ENCODE peak calls at places on chromosomes 3 and 15, in seven cellular contexts. D, F, U, W, O, S and A are unnamed samples.

GRCh38 chr3:104102386-104102785 is 1264.3 kb upstream of the ALCAM start:
- DNase-seq in U (no peak), F (no peak), D (peak; percentile 5), W (peak; percentile 8), S (no peak), O (peak; percentile 35), A (no peak)

GRCh38 chr15:66757521-66757920 is 55.5 kb downstream of the SMAD6 start:
- DNase-seq in U (no peak), D (no peak), W (no peak), O (no peak), F (no peak), S (no peak), A (no peak)

GRCh38 chr15:28133281-28133680 is 34.2 kb upstream of the OCA2 start:
- DNase-seq in S (no peak), W (no peak), D (no peak), F (no peak), U (no peak), O (no peak), A (no peak)

GRCh38 chr3:51696954-51697353 is 9.9 kb upstream of the GRM2 start:
- DNase-seq in W (no peak), S (no peak), O (no peak), F (no peak), U (no peak), D (no peak), A (no peak)

GRCh38 chr3:51943451-51944391 is 1.6 kb downstream of the PARP3 start:
- DNase-seq in F (no peak), S (no peak), U (peak; percentile 26), D (no peak), O (no peak), W (no peak), A (no peak)

GRCh38 chr3:153043729-153044314 is 118.2 kb upstream of the RAP2B start:
- DNase-seq in W (no peak), F (peak; percentile 92), U (no peak), D (no peak), O (no peak), S (no peak), A (no peak)

GRCh38 chr15:39776068-39776467 is 6.6 kb downstream of the FSIP1 start:
- DNase-seq in O (no peak), U (no peak), D (no peak), W (no peak), S (no peak), F (no peak), A (no peak)

GRCh38 chr15:74392402-74392876 is 25.0 kb upstream of the CYP11A1 start:
- DNase-seq in O (peak; percentile 76), S (no peak), W (no peak), D (no peak), U (peak; percentile 53), F (no peak), A (no peak)

GRCh38 chr3:61853912-61854311 is 292.5 kb downstream of the PTPRG start:
- DNase-seq in U (no peak), D (no peak), W (no peak), O (no peak), F (no peak), S (no peak), A (no peak)

GRCh38 chr15:60585743-60586708 is 107.1 kb upstream of the ICE2 start:
- DNase-seq in D (peak; percentile 34), W (peak; percentile 36), F (peak; percentile 48), O (peak; percentile 77), U (peak; percentile 70), S (no peak), A (no peak)

GRCh38 chr15:58631319-58631718 is 118.2 kb downstream of the ADAM10 start:
- DNase-seq in F (no peak), D (no peak), S (no peak), W (no peak), O (no peak), U (no peak), A (no peak)
- H3K27ac ChIP-seq in F (no peak overlapping the region), D (no peak overlapping the region), S (no peak overlapping the region), W (no peak overlapping the region), O (peak overlapping the region; percentile 65), U (no peak overlapping the region), A (no peak overlapping the region)

GRCh38 chr15:101201411-101202174 is 50.3 kb downstream of the CHSY1 start:
- DNase-seq in O (peak; percentile 91), W (peak; percentile 93), F (no peak), D (peak; percentile 93), U (peak; percentile 93), S (peak; percentile 87), A (peak; percentile 78)

GRCh38 chr15:101203029-101203428 is 48.8 kb downstream of the CHSY1 start:
- DNase-seq in U (no peak), F (no peak), D (no peak), S (no peak), W (no peak), O (no peak), A (no peak)

GRCh38 chr15:101204744-101205535 is 46.9 kb downstream of the CHSY1 start:
- DNase-seq in W (no peak), O (no peak), D (no peak), S (no peak), F (no peak), U (no peak), A (no peak)

GRCh38 chr15:101206173-101206572 is 45.7 kb downstream of the CHSY1 start:
- DNase-seq in U (no peak), D (peak; percentile 70), S (no peak), F (no peak), O (no peak), W (no peak), A (no peak)

GRCh38 chr15:101203607-101204006 is 48.2 kb downstream of the CHSY1 start:
- DNase-seq in W (no peak), D (no peak), F (no peak), S (no peak), U (no peak), O (no peak), A (no peak)
- H3K27ac ChIP-seq in W (no peak overlapping the region), D (no peak overlapping the region), F (no peak overlapping the region), S (peak overlapping the region; percentile 3), U (no peak overlapping the region), O (peak overlapping the region; percentile 59), A (no peak overlapping the region)

GRCh38 chr15:48298914-48299313 is 32.3 kb upstream of the DUT start:
- DNase-seq in F (no peak), S (no peak), O (no peak), W (no peak), D (no peak), U (no peak), A (no peak)
- H3K27ac ChIP-seq in F (no peak overlapping the region), S (no peak overlapping the region), O (no peak overlapping the region), W (no peak overlapping the region), D (no peak overlapping the region), U (no peak overlapping the region), A (no peak overlapping the region)

GRCh38 chr3:179526989-179527391 is 35.7 kb upstream of the ACTL6A start:
- DNase-seq in U (peak; percentile 54), D (peak; percentile 63), S (peak; percentile 59), O (peak; percentile 17), F (no peak), W (peak; percentile 62), A (no peak)
- H3K27ac ChIP-seq in U (no peak overlapping the region), D (peak overlapping the region; percentile 82), S (peak overlapping the region; percentile 77), O (peak overlapping the region; percentile 13), F (no peak overlapping the region), W (peak overlapping the region; percentile 89), A (no peak overlapping the region)

GRCh38 chr3:45024601-45025262 is 1.4 kb upstream of the CLEC3B start:
- DNase-seq in U (no peak), O (no peak), W (no peak), S (no peak), F (no peak), D (no peak), A (no peak)

GRCh38 chr3:45027406-45027805 is 1.3 kb downstream of the CLEC3B start:
- DNase-seq in O (no peak), F (no peak), U (no peak), D (no peak), S (no peak), W (no peak), A (no peak)

GRCh38 chr3:45029216-45029615 is 3.1 kb downstream of the CLEC3B start:
- DNase-seq in D (no peak), O (no peak), S (no peak), W (no peak), U (no peak), F (no peak), A (no peak)

GRCh38 chr3:45026038-45026437 is at the start of gene CLEC3B:
- DNase-seq in S (peak; percentile 83), O (peak; percentile 69), U (peak; percentile 60), D (peak; percentile 53), W (no peak), F (no peak), A (no peak)

DNA sequence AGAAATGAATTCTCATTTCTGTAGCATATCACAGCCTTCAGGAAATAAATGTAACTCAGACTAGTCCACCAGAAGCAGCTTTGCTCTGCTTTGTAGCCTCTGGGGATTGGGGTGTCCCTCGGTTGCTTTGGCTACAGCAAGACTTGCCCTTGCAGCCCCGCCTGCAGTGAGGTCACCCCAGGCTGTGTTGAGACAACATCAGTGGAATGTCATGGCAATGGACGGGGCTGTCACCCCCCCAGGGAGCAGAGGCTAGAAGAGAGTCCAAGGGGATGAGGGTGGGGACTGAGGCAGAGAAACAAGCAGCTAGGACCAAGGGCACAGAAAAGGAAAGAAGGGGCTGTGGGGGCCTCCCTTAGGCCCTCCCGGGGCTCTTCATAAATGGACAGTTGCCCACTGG is 854 bp downstream of the CLEC3B start:
- DNase-seq in F (no peak), U (peak; percentile 54), D (peak; percentile 31), W (no peak), S (peak; percentile 88), O (no peak), A (no peak)
- H3K27ac ChIP-seq in F (no peak overlapping the region), U (peak overlapping the region; percentile 27), D (peak overlapping the region; percentile 31), W (no peak overlapping the region), S (peak overlapping the region; percentile 93), O (peak overlapping the region; percentile 66), A (no peak overlapping the region)

GRCh38 chr3:128435058-128435457 is 31.6 kb downstream of the DNAJB8 start:
- DNase-seq in S (no peak), W (no peak), F (peak; percentile 99), U (no peak), D (no peak), O (no peak), A (no peak)
- H3K27ac ChIP-seq in S (no peak overlapping the region), W (no peak overlapping the region), F (peak overlapping the region; percentile 77), U (no peak overlapping the region), D (no peak overlapping the region), O (no peak overlapping the region), A (no peak overlapping the region)

GRCh38 chr3:196164576-196164975 is 46.6 kb downstream of the ZDHHC19 start:
- DNase-seq in O (no peak), U (no peak), W (no peak), D (no peak), F (peak; percentile 34), S (no peak), A (no peak)

GRCh38 chr3:196165850-196166249 is 45.4 kb downstream of the ZDHHC19 start:
- DNase-seq in U (no peak), F (peak; percentile 33), S (no peak), O (no peak), W (no peak), D (no peak), A (no peak)

GRCh38 chr3:196169836-196170240 is 41.4 kb downstream of the ZDHHC19 start:
- DNase-seq in U (no peak), W (no peak), F (no peak), S (no peak), D (no peak), O (no peak), A (no peak)

GRCh38 chr3:196166741-196167140 is 44.5 kb downstream of the ZDHHC19 start:
- DNase-seq in D (no peak), O (no peak), W (no peak), S (no peak), F (no peak), U (no peak), A (no peak)

GRCh38 chr3:196168808-196169391 is 42.3 kb downstream of the ZDHHC19 start:
- DNase-seq in O (no peak), F (no peak), S (no peak), U (no peak), W (no peak), D (no peak), A (no peak)
- H3K27ac ChIP-seq in O (no peak overlapping the region), F (no peak overlapping the region), S (no peak overlapping the region), U (no peak overlapping the region), W (no peak overlapping the region), D (no peak overlapping the region), A (no peak overlapping the region)